ENCODE peak calls at places on chromosomes 6 and 20, in five cellular contexts. H is A549, Z is cardiac muscle cell, E is left ventricle myocardium inferior, W is body of pancreas. N is an unnamed sample. For H3K9me3, the result is how much of the 10 kb centered on the place peaks cover.

GRCh38 chr6:138099832-138100231 is 7.4 kb downstream of the PERP start:
- DNase-seq in W (no peak), E (no peak), H (no peak), Z (peak), N (no peak)

GRCh38 chr6:14964901-14965300 is 281.0 kb upstream of the JARID2 start:
- DNase-seq in Z (no peak), W (peak), E (no peak), H (no peak), N (no peak)

GRCh38 chr6:10412165-10412947 is 2.5 kb downstream of the TFAP2A start:
- DNase-seq in W (peak), H (peak), Z (peak), E (no peak), N (no peak)

GRCh38 chr6:13615802-13616140 is 636 bp downstream of the NOL7 start:
- DNase-seq in H (no peak), Z (peak), W (peak), E (peak), N (peak)

GRCh38 chr6:13814938-13815575 is 700 bp upstream of the MCUR1 start:
- DNase-seq in W (no peak), E (no peak), H (no peak), Z (peak), N (no peak)

GRCh38 chr20:33415948-33416347 is 14.6 kb upstream of the CDK5RAP1 start:
- DNase-seq in Z (peak), W (peak), E (peak), H (peak), N (no peak)

GRCh38 chr20:38196592-38196991 is 31.5 kb upstream of the TGM2 start:
- DNase-seq in E (peak), Z (peak), H (no peak), W (peak), N (no peak)

GRCh38 chr6:34243901-34244884 is 4.6 kb downstream of the SMIM29 start:
- DNase-seq in E (no peak), W (peak), Z (peak), H (peak), N (no peak)

GRCh38 chr6:144265390-144265789 is 19.7 kb upstream of the UTRN start:
- DNase-seq in W (peak), E (no peak), H (peak), Z (peak), N (no peak)

GRCh38 chr6:161373905-161374451 is 100.1 kb upstream of the AGPAT4 start:
- DNase-seq in E (peak), Z (peak), W (peak), H (peak), N (peak)

GRCh38 chr6:160926281-160927276 is 65.0 kb upstream of the MAP3K4 start:
- DNase-seq in Z (no peak), E (no peak), W (no peak), H (no peak), N (no peak)

GRCh38 chr6:15989397-15989796 is 139.5 kb upstream of the MYLIP start:
- DNase-seq in E (no peak), H (no peak), W (no peak), Z (no peak), N (no peak)

GRCh38 chr20:37336369-37337207 is 9.4 kb upstream of the SRC start:
- DNase-seq in H (no peak), Z (peak), W (no peak), E (peak), N (no peak)

GRCh38 chr20:53825282-53825681 is 231.6 kb upstream of the ZNF217 start:
- DNase-seq in W (no peak), H (no peak), E (no peak), Z (no peak), N (no peak)

GRCh38 chr20:53809242-53809641 is 215.6 kb upstream of the ZNF217 start:
- DNase-seq in W (no peak), H (no peak), Z (no peak), E (no peak), N (no peak)

GRCh38 chr6:105596284-105596755 is 193.4 kb upstream of the PREP start:
- DNase-seq in Z (peak), H (peak), W (no peak), E (no peak), N (no peak)

GRCh38 chr20:48015136-48015925 is 230.1 kb upstream of the SULF2 start:
- DNase-seq in Z (peak), W (no peak), H (no peak), E (no peak), N (no peak)

GRCh38 chr20:47276856-47277541 is 79.5 kb downstream of the ZMYND8 start:
- DNase-seq in W (peak), Z (peak), E (peak), H (no peak), N (no peak)

GRCh38 chr6:138291036-138291848 is 73.0 kb upstream of the PBOV1 start:
- DNase-seq in E (no peak), W (no peak), H (no peak), Z (no peak), N (no peak)

GRCh38 chr6:72739368-72739779 is 117.5 kb downstream of the KCNQ5 start:
- DNase-seq in Z (no peak), E (no peak), W (no peak), H (no peak), N (no peak)

GRCh38 chr6:7500737-7501282 is 40.7 kb upstream of the DSP start:
- DNase-seq in E (no peak), H (no peak), Z (no peak), W (no peak), N (no peak)

GRCh38 chr20:9147553-9148024 is 78.7 kb downstream of the PLCB4 start:
- DNase-seq in E (no peak), W (no peak), Z (peak), H (peak), N (no peak)

GRCh38 chr6:41257369-41258195 is 28.9 kb downstream of the TREM1 start:
- DNase-seq in Z (peak), E (no peak), H (no peak), W (peak), N (no peak)

GRCh38 chr6:30071081-30071818 is 4.3 kb downstream of the PPP1R11 start:
- DNase-seq in W (no peak), H (no peak), E (peak), Z (peak), N (no peak)

GRCh38 chr20:54172532-54172855 is 1.3 kb downstream of the CYP24A1 start:
- DNase-seq in E (no peak), W (no peak), Z (no peak), H (peak), N (no peak)

GRCh38 chr6:123610779-123611178 is 26.0 kb downstream of the TRDN start:
- DNase-seq in H (no peak), W (no peak), Z (no peak), E (no peak), N (no peak)

GRCh38 chr6:17015551-17016381 is 86.1 kb upstream of the STMND1 start:
- DNase-seq in H (no peak), E (peak), Z (peak), W (peak), N (no peak)

GRCh38 chr6:49980898-49981297 is 11.5 kb upstream of the DEFB113 start:
- DNase-seq in E (no peak), H (peak), Z (no peak), W (no peak), N (no peak)

GRCh38 chr6:158771399-158772158 is 47.6 kb downstream of the EZR start:
- DNase-seq in W (no peak), H (no peak), Z (no peak), E (no peak), N (no peak)

GRCh38 chr6:114534813-114535212 is 192.0 kb upstream of the HS3ST5 start:
- DNase-seq in W (no peak), Z (no peak), E (no peak), H (no peak), N (no peak)

GRCh38 chr6:26048590-26048989 is 38.6 kb upstream of the HFE start:
- DNase-seq in E (no peak), W (no peak), Z (no peak), H (no peak), N (no peak)

GRCh38 chr20:31667315-31668285 is 29.9 kb downstream of the COX4I2 start:
- DNase-seq in W (no peak), E (no peak), Z (no peak), H (no peak), N (no peak)

GRCh38 chr6:111609827-111610526 is 4.3 kb upstream of the TRAF3IP2 start:
- DNase-seq in W (no peak), E (no peak), H (no peak), Z (no peak), N (no peak)

GRCh38 chr6:6585003-6585311 is 3.6 kb upstream of the LY86 start:
- DNase-seq in H (no peak), Z (no peak), W (no peak), E (no peak), N (no peak)

GRCh38 chr6:99608886-99609482 is 2.4 kb downstream of the PRDM13 start:
- DNase-seq in H (no peak), Z (no peak), E (no peak), W (no peak), N (no peak)
- H3K9me3 ChIP-seq in H (under half), Z (under half), E (under half), W (under half), N (under half)

GRCh38 chr20:57078101-57078500 is 188.3 kb downstream of the BMP7 start:
- DNase-seq in H (no peak), W (no peak), Z (no peak), E (no peak), N (no peak)

GRCh38 chr20:57080796-57081195 is 185.6 kb downstream of the BMP7 start:
- DNase-seq in Z (no peak), W (no peak), E (no peak), H (peak), N (no peak)

GRCh38 chr20:57076951-57077350 is 189.5 kb downstream of the BMP7 start:
- DNase-seq in H (no peak), E (no peak), W (no peak), Z (peak), N (no peak)

GRCh38 chr20:57076202-57076651 is 190.2 kb downstream of the BMP7 start:
- DNase-seq in E (no peak), H (peak), W (no peak), Z (peak), N (no peak)

DNA sequence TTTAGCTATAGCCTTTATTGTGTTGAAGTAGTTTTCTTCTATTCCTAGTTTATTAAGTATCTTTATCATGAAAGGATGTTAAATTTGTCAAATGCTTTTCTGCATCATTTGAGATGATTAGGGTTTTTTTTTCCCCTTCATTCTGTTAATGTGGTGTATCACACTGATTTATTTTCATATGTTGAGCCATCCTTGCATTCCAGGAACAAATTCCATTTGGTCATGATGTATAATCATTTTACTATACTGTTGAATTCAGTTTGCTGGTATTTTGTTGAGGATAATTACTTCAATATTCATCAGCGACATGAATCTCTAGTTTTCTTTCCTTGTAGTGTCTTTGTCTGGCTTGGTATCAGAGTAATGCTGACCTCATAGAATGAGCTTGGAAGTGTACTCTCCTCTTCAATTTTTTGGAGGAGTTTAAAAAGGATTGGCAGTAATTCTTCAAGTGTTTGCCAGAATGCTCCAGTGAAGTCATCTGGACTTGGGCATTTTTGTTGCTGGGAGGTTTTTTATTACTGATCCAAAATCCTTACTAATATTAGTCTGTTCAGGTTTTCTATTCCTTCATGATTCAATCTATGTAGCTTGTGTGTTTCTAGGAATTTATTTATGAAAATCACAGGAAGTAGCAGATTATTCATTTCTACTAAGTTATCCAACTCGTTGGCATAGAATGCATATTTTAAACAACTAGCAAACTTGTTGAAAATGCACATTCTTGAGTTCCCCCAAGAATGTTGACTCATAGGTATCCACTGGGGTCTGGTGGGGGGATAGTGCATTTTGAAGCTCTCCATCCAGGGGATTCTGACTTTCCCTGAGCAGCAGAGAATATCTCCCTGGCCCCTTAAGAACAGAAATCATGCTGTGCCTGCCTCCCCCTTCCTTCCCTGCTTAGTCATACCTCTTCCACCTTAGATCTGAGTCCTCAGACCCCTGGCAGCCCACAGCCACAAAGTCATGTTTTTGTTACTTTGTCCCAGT is 187.1 kb downstream of the BMP7 start:
- DNase-seq in Z (no peak), W (no peak), H (no peak), E (no peak), N (no peak)
- H3K9me3 ChIP-seq in Z (under half), W (under half), H (under half), E (under half), N (under half)

DNA sequence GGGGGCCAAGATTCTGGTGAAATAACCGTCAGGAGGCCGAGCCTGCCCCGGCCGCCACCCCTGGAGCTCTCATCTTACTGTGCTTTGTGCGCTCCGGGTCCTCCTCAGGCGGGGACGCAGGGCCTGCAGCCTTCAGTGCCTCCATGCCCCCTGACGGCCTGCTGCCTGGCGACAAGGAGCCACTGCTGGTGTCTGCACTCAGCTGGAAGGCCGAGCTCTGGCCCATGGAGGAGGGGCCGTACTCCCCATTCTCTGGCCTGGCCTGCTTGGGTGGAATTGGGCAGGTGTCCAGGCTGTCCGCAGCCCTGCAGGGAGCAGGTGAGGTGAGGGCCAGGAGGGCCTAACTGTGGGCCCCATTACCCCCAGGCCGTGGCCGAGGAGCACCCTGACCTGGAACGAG is 5.3 kb downstream of the ZNF512B start:
- DNase-seq in E (peak), H (no peak), Z (no peak), W (no peak), N (no peak)
- H3K9me3 ChIP-seq in E (under half), H (under half), Z (under half), W (under half), N (under half)

GRCh38 chr20:59676126-59676876 is 72.0 kb downstream of the PHACTR3 start:
- DNase-seq in E (no peak), H (no peak), Z (no peak), W (no peak), N (no peak)
- H3K9me3 ChIP-seq in E (under half), H (under half), Z (under half), W (under half), N (under half)

DNA sequence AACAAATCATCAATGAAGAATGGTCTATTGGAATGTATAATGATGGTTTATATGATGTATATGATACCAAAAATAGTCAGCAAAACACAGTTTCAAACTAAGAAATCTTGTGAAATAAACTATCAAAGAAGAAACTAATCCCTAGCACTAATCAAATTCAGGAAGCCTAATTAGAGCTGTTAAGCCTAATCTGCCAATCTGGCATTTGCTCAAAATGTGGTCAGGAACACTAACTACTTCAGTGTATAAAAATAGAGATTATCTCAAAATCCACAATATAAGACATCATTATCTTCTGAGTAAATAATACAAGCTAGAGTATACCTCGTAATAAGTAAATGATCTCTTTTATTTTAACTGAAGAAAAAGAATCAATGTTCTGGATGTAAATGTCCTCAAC is 12.8 kb upstream of the AKAP7 start:
- DNase-seq in Z (no peak), E (no peak), H (no peak), W (no peak), N (no peak)
- H3K9me3 ChIP-seq in Z (under half), E (under half), H (under half), W (under half), N (under half)

GRCh38 chr6:4840169-4840568 is 64.0 kb downstream of the CDYL start:
- DNase-seq in W (no peak), H (no peak), E (no peak), Z (no peak), N (no peak)
- H3K9me3 ChIP-seq in W (under half), H (under half), E (half or more), Z (under half), N (under half)

GRCh38 chr6:170004585-170005210 is 253.3 kb downstream of the ERMARD start:
- DNase-seq in W (no peak), E (no peak), Z (no peak), H (no peak), N (no peak)
- H3K9me3 ChIP-seq in W (under half), E (under half), Z (under half), H (under half), N (under half)

GRCh38 chr20:46119028-46119546 is 973 bp downstream of the CD40 start:
- DNase-seq in W (no peak), E (no peak), Z (no peak), H (no peak), N (no peak)
- H3K9me3 ChIP-seq in W (under half), E (under half), Z (under half), H (under half), N (under half)

N was measured in T-helper 17 cell.